ENCODE peak calls at places on chromosomes 1 and 21, in seven cellular contexts. One of them, this sample, is unnamed.

GRCh38 chr1:218553197-218553596 is 208.1 kb downstream of the TGFB2 start:
- DNase-seq in A549: no peak
- DNase-seq in stomach: no peak
- DNase-seq in IMR-90: no peak
- DNase-seq in spleen: no peak
- DNase-seq in endothelial cell of umbilical vein: no peak
- DNase-seq in adrenal gland: no peak
- DNase-seq in this sample: no peak

GRCh38 chr1:29312469-29313466 is 76.4 kb downstream of the PTPRU start:
- DNase-seq in A549: no peak
- DNase-seq in stomach: no peak
- DNase-seq in IMR-90: no peak
- DNase-seq in spleen: no peak
- DNase-seq in endothelial cell of umbilical vein: no peak
- DNase-seq in adrenal gland: no peak
- DNase-seq in this sample: no peak

GRCh38 chr1:61124691-61125090 is 42.3 kb downstream of the NFIA start:
- DNase-seq in A549: no peak
- DNase-seq in stomach: peak; percentile 32
- DNase-seq in IMR-90: no peak
- DNase-seq in spleen: no peak
- DNase-seq in endothelial cell of umbilical vein: no peak
- DNase-seq in adrenal gland: no peak
- DNase-seq in this sample: no peak

GRCh38 chr21:22154579-22155274 is 1156.5 kb downstream of the NCAM2 start:
- DNase-seq in A549: no peak
- DNase-seq in stomach: no peak
- DNase-seq in IMR-90: no peak
- DNase-seq in spleen: no peak
- DNase-seq in endothelial cell of umbilical vein: no peak
- DNase-seq in adrenal gland: no peak
- DNase-seq in this sample: no peak

GRCh38 chr21:38840456-38841129 is 34.9 kb downstream of the ETS2 start:
- DNase-seq in A549: no peak
- DNase-seq in stomach: no peak
- DNase-seq in IMR-90: no peak
- DNase-seq in spleen: no peak
- DNase-seq in endothelial cell of umbilical vein: no peak
- DNase-seq in adrenal gland: no peak
- DNase-seq in this sample: no peak

GRCh38 chr1:2466834-2467554 is 9.1 kb upstream of the PLCH2 start:
- DNase-seq in A549: no peak
- DNase-seq in stomach: no peak
- DNase-seq in IMR-90: no peak
- DNase-seq in spleen: no peak
- DNase-seq in endothelial cell of umbilical vein: no peak
- DNase-seq in adrenal gland: no peak
- DNase-seq in this sample: no peak

GRCh38 chr1:210400043-210400840 is 71.5 kb downstream of the HHAT start:
- DNase-seq in A549: peak; percentile 71
- DNase-seq in stomach: peak; percentile 58
- DNase-seq in IMR-90: peak; percentile 77
- DNase-seq in spleen: no peak
- DNase-seq in endothelial cell of umbilical vein: peak; percentile 48
- DNase-seq in adrenal gland: peak; percentile 70
- DNase-seq in this sample: peak; percentile 67

GRCh38 chr1:236426215-236426614 is 32.1 kb downstream of the EDARADD start:
- DNase-seq in A549: no peak
- DNase-seq in stomach: no peak
- DNase-seq in IMR-90: no peak
- DNase-seq in spleen: no peak
- DNase-seq in endothelial cell of umbilical vein: no peak
- DNase-seq in adrenal gland: no peak
- DNase-seq in this sample: no peak

GRCh38 chr1:221241592-221241991 is 362.3 kb downstream of the HLX start:
- DNase-seq in A549: no peak
- DNase-seq in stomach: no peak
- DNase-seq in IMR-90: no peak
- DNase-seq in spleen: no peak
- DNase-seq in endothelial cell of umbilical vein: no peak
- DNase-seq in adrenal gland: no peak
- DNase-seq in this sample: no peak

GRCh38 chr1:28244549-28245251 is 8.8 kb downstream of the ATP5IF1 start:
- DNase-seq in A549: no peak
- DNase-seq in stomach: no peak
- DNase-seq in IMR-90: no peak
- DNase-seq in spleen: no peak
- DNase-seq in endothelial cell of umbilical vein: no peak
- DNase-seq in adrenal gland: no peak
- DNase-seq in this sample: no peak

GRCh38 chr1:154208677-154209390 is 2.7 kb upstream of the CFAP141 start:
- DNase-seq in A549: no peak
- DNase-seq in stomach: no peak
- DNase-seq in IMR-90: no peak
- DNase-seq in spleen: no peak
- DNase-seq in endothelial cell of umbilical vein: no peak
- DNase-seq in adrenal gland: no peak
- DNase-seq in this sample: no peak

GRCh38 chr1:27622828-27623227 is 12.2 kb downstream of the FGR start:
- DNase-seq in A549: no peak
- DNase-seq in stomach: no peak
- DNase-seq in IMR-90: no peak
- DNase-seq in spleen: no peak
- DNase-seq in endothelial cell of umbilical vein: no peak
- DNase-seq in adrenal gland: peak; percentile 12
- DNase-seq in this sample: no peak

GRCh38 chr1:2591581-2592261 is 5.1 kb downstream of the PRXL2B start:
- DNase-seq in A549: no peak
- DNase-seq in stomach: no peak
- DNase-seq in IMR-90: no peak
- DNase-seq in spleen: peak; percentile 68
- DNase-seq in endothelial cell of umbilical vein: no peak
- DNase-seq in adrenal gland: no peak
- DNase-seq in this sample: peak; percentile 1

GRCh38 chr1:235015291-235015990 is 113.2 kb downstream of the TOMM20 start:
- DNase-seq in A549: no peak
- DNase-seq in stomach: no peak
- DNase-seq in IMR-90: no peak
- DNase-seq in spleen: no peak
- DNase-seq in endothelial cell of umbilical vein: no peak
- DNase-seq in adrenal gland: no peak
- DNase-seq in this sample: no peak

DNA sequence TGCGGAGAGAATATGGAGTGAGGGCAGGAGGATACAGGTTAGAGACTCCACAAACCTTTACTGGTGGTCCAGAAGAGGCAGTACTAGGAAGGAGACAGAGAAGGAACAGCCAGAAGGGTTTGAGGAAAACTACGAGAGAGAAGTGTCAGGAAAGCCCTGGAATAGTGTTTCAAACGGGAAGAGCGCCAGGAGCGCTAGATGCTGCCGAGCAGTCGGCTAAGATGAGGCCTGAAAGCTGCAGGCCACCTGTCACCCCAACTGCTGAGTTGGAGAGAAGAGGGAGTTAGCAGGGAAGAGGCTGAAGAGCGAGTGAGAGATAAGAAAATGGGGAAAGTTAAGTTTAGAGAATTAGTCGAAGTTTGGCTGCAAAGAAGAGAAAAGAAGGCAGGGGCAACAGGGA is 30.9 kb downstream of the PCSK9 start:
- DNase-seq in A549: no peak
- DNase-seq in stomach: no peak
- DNase-seq in IMR-90: no peak
- DNase-seq in spleen: no peak
- DNase-seq in endothelial cell of umbilical vein: no peak
- DNase-seq in adrenal gland: no peak
- DNase-seq in this sample: no peak
- H3K27ac ChIP-seq in A549: no peak overlapping the region
- H3K27ac ChIP-seq in stomach: no peak overlapping the region
- H3K27ac ChIP-seq in IMR-90: no peak overlapping the region
- H3K27ac ChIP-seq in spleen: no peak overlapping the region
- H3K27ac ChIP-seq in endothelial cell of umbilical vein: no peak overlapping the region
- H3K27ac ChIP-seq in adrenal gland: no peak overlapping the region
- H3K27ac ChIP-seq in this sample: no peak overlapping the region

GRCh38 chr1:145871994-145872411 is 13.1 kb upstream of the PIAS3 start:
- DNase-seq in A549: no peak
- DNase-seq in stomach: peak; percentile 31
- DNase-seq in IMR-90: peak; percentile 46
- DNase-seq in spleen: peak; percentile 91
- DNase-seq in endothelial cell of umbilical vein: peak; percentile 37
- DNase-seq in adrenal gland: no peak
- DNase-seq in this sample: no peak
- H3K4me3 ChIP-seq in A549: no peak overlapping the region
- H3K4me3 ChIP-seq in stomach: peak overlapping the region; percentile 43
- H3K4me3 ChIP-seq in IMR-90: peak overlapping the region; percentile 32
- H3K4me3 ChIP-seq in spleen: peak overlapping the region; percentile 32
- H3K4me3 ChIP-seq in endothelial cell of umbilical vein: no peak overlapping the region
- H3K4me3 ChIP-seq in adrenal gland: peak overlapping the region; percentile 25
- H3K4me3 ChIP-seq in this sample: peak overlapping the region; percentile 11

DNA sequence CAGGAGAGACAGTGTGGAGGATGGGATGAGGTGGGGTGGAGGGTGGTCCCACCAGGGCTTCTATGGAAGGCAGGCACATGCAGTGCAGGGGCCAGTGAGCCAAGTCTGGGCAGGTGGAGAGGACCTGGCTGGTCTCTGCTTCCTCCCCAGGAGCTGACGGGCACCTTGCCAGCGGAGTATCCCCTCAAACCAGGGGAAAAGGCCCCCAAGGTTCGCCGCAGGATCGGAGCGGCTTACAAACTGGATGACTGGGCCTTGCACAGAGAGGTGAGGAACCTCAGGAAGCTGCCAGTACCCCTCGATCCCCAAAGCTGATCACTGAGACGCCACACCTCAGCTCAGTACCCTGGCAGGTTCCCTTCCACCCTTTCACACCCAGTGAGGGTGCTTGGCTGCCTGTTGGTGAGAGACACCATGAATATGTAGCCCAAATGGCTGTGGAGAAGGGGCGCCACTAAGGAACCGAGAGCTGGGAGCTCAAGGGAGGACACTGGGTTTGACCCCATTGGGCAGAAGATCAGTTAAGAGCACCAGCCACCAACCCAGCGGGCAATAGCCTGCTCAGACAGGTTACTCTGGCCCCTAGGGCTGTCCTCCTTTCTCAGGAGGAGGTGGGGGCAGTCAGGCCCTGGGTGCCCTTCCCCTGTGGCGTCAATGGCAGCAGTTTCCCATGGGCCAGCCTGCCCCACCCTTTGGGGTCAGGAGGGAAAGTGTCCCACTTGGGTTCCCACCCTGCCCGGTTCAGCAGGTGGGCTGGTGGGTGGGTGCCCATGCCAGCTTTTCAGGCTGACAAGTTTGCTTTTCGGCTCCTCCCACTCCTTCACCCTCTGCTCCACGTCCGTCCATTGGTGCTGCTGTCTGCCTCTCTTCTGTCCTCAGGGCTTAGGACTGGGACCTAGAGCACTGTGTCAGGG is 5.5 kb downstream of the INAVA start:
- DNase-seq in A549: no peak
- DNase-seq in stomach: no peak
- DNase-seq in IMR-90: no peak
- DNase-seq in spleen: peak; percentile 67
- DNase-seq in endothelial cell of umbilical vein: no peak
- DNase-seq in adrenal gland: no peak
- DNase-seq in this sample: no peak
- TF ChIP-seq POLR2A in A549: no peak
- TF ChIP-seq POLR2A in stomach: no peak
- TF ChIP-seq POLR2A in IMR-90: no peak
- TF ChIP-seq POLR2A in spleen: no peak
- TF ChIP-seq POLR2A in endothelial cell of umbilical vein: no peak
- TF ChIP-seq POLR2A in adrenal gland: no peak
- TF ChIP-seq POLR2A in this sample: no peak

DNA sequence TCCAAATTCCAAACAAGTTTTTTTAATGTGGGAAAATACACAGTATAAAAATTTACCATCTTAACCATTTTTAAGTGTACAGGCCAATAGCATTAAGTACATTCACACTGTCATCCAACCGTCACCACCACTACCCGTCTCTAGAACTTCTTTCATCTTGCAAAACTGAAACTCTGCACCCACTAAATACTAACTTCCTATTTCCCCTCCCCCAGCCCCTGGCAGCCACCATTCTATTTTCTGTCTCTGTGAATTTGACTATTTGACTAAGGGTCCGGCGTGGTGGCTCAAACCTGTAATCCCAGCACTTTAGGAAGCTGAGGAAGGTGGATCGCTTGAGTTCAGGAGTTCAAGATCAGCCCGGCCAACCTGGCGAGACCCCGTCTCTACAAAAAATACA is 36.1 kb downstream of the CLSTN1 start:
- DNase-seq in A549: no peak
- DNase-seq in stomach: no peak
- DNase-seq in IMR-90: no peak
- DNase-seq in spleen: no peak
- DNase-seq in endothelial cell of umbilical vein: no peak
- DNase-seq in adrenal gland: no peak
- DNase-seq in this sample: no peak
- H3K27ac ChIP-seq in A549: no peak overlapping the region
- H3K27ac ChIP-seq in stomach: no peak overlapping the region
- H3K27ac ChIP-seq in IMR-90: no peak overlapping the region
- H3K27ac ChIP-seq in spleen: peak overlapping the region; percentile 73
- H3K27ac ChIP-seq in endothelial cell of umbilical vein: no peak overlapping the region
- H3K27ac ChIP-seq in adrenal gland: no peak overlapping the region
- H3K27ac ChIP-seq in this sample: no peak overlapping the region

GRCh38 chr1:115507256-115507589 is 134.5 kb upstream of the VANGL1 start:
- DNase-seq in A549: peak; percentile 28
- DNase-seq in stomach: no peak
- DNase-seq in IMR-90: peak; percentile 63
- DNase-seq in spleen: no peak
- DNase-seq in endothelial cell of umbilical vein: peak; percentile 13
- DNase-seq in adrenal gland: no peak
- DNase-seq in this sample: peak; percentile 36
- H3K4me3 ChIP-seq in A549: no peak overlapping the region
- H3K4me3 ChIP-seq in stomach: no peak overlapping the region
- H3K4me3 ChIP-seq in IMR-90: no peak overlapping the region
- H3K4me3 ChIP-seq in spleen: no peak overlapping the region
- H3K4me3 ChIP-seq in endothelial cell of umbilical vein: no peak overlapping the region
- H3K4me3 ChIP-seq in adrenal gland: no peak overlapping the region
- H3K4me3 ChIP-seq in this sample: no peak overlapping the region

This sample was measured in thyroid gland.